ENCODE peak calls at places on chromosomes 3 and 15, in five cellular contexts. G, N, K, M and W are unnamed samples.

GRCh38 chr3:73547427-73548036 is 77.2 kb downstream of the PDZRN3 start:
- DNase-seq in G (peak; percentile 97), N (no peak), K (peak; percentile 96), M (no peak), W (no peak)

GRCh38 chr3:123397050-123397590 is 51.8 kb downstream of the ADCY5 start:
- DNase-seq in G (no peak), N (no peak), K (no peak), M (no peak), W (no peak)

GRCh38 chr15:59011262-59011947 is 23.9 kb downstream of the RNF111 start:
- DNase-seq in G (no peak), N (no peak), K (no peak), M (no peak), W (no peak)

GRCh38 chr3:48661501-48662139 is 1.1 kb downstream of the CELSR3 start:
- DNase-seq in G (peak; percentile 49), N (peak; percentile 79), K (no peak), M (peak; percentile 76), W (peak; percentile 33)

GRCh38 chr3:101495552-101495951 is 17.5 kb downstream of the SENP7 start:
- DNase-seq in G (no peak), N (no peak), K (no peak), M (no peak), W (no peak)

GRCh38 chr3:84307339-84307738 is 651.5 kb upstream of the CADM2 start:
- DNase-seq in G (no peak), N (no peak), K (no peak), M (no peak), W (no peak)

GRCh38 chr15:68626739-68627138 is 47.9 kb downstream of the CORO2B start:
- DNase-seq in G (no peak), N (no peak), K (no peak), M (no peak), W (no peak)

GRCh38 chr15:32843211-32843907 is 125.6 kb downstream of the GREM1 start:
- DNase-seq in G (no peak), N (no peak), K (peak; percentile 80), M (no peak), W (no peak)

GRCh38 chr3:94162700-94163099 is 99.8 kb downstream of the NSUN3 start:
- DNase-seq in G (peak; percentile 25), N (no peak), K (no peak), M (no peak), W (peak; percentile 18)

GRCh38 chr3:133799794-133800585 is 5.6 kb upstream of the SRPRB start:
- DNase-seq in G (peak; percentile 12), N (no peak), K (no peak), M (no peak), W (no peak)

GRCh38 chr3:138861755-138862333 is 27.1 kb upstream of the PIK3CB start:
- DNase-seq in G (peak; percentile 39), N (no peak), K (no peak), M (no peak), W (no peak)

GRCh38 chr15:100902436-100903190 is 16.5 kb upstream of the LRRK1 start:
- DNase-seq in G (peak; percentile 93), N (no peak), K (peak; percentile 56), M (no peak), W (no peak)

GRCh38 chr3:152281032-152281713 is 12.4 kb downstream of the MBNL1 start:
- DNase-seq in G (peak; percentile 79), N (no peak), K (no peak), M (no peak), W (no peak)

GRCh38 chr3:159513867-159514380 is 474.7 kb upstream of the IL12A start:
- DNase-seq in G (no peak), N (no peak), K (no peak), M (no peak), W (no peak)

GRCh38 chr15:32838820-32839219 is 121.0 kb downstream of the GREM1 start:
- DNase-seq in G (peak; percentile 64), N (no peak), K (peak; percentile 74), M (no peak), W (peak; percentile 44)

GRCh38 chr15:68218331-68218730 is 11.2 kb downstream of the CLN6 start:
- DNase-seq in G (no peak), N (no peak), K (no peak), M (no peak), W (no peak)

GRCh38 chr3:24332092-24332491 is 162.6 kb downstream of the THRB start:
- DNase-seq in G (no peak), N (no peak), K (no peak), M (no peak), W (no peak)

GRCh38 chr15:33007295-33007855 is 187.1 kb downstream of the FMN1 start:
- DNase-seq in G (peak; percentile 58), N (peak; percentile 19), K (no peak), M (no peak), W (peak; percentile 29)